ENCODE peak calls at places on chromosomes 1 and 21, in five cellular contexts. A is neural progenitor cell, T is HCT116, V is SK-N-SH, B is PC-3. K is an unnamed sample.

GRCh38 chr21:42260121-42260520 is 41.2 kb downstream of the ABCG1 start:
- DNase-seq in T (no peak), A (no peak), V (no peak), B (no peak), K (no peak)

GRCh38 chr1:213686983-213687382 is 300.8 kb upstream of the PROX1 start:
- DNase-seq in A (no peak), T (no peak), V (no peak), B (no peak), K (no peak)

GRCh38 chr1:93474291-93474690 is 26.4 kb downstream of the FNBP1L start:
- DNase-seq in T (no peak), B (no peak), A (no peak), V (no peak), K (no peak)

GRCh38 chr1:193520472-193520871 is 334.1 kb upstream of the B3GALT2 start:
- DNase-seq in B (peak; percentile 14), T (no peak), V (no peak), A (no peak), K (no peak)

GRCh38 chr21:26844258-26845065 is 747 bp downstream of the ADAMTS1 start:
- DNase-seq in T (no peak), V (peak; percentile 73), B (peak; percentile 33), A (peak; percentile 74), K (peak; percentile 71)

GRCh38 chr1:54774820-54775498 is 10.6 kb upstream of the PARS2 start:
- DNase-seq in B (peak; percentile 16), V (peak; percentile 80), A (peak; percentile 63), T (peak; percentile 62), K (no peak)

GRCh38 chr1:223227486-223228196 is 84.6 kb upstream of the TLR5 start:
- DNase-seq in A (no peak), B (no peak), V (no peak), T (no peak), K (no peak)

GRCh38 chr1:192824511-192824910 is 15.7 kb downstream of the RGS2 start:
- DNase-seq in B (no peak), T (no peak), A (no peak), V (no peak), K (no peak)

GRCh38 chr1:94345148-94345721 is 73.0 kb upstream of the ABCD3 start:
- DNase-seq in B (no peak), T (no peak), A (no peak), V (no peak), K (no peak)

GRCh38 chr1:22334860-22335550 is 116.6 kb upstream of the ZBTB40 start:
- DNase-seq in A (no peak), B (no peak), V (no peak), T (no peak), K (no peak)

GRCh38 chr1:67635055-67635809 is 49.8 kb upstream of the GADD45A start:
- DNase-seq in B (no peak), V (no peak), A (no peak), T (no peak), K (no peak)

DNA sequence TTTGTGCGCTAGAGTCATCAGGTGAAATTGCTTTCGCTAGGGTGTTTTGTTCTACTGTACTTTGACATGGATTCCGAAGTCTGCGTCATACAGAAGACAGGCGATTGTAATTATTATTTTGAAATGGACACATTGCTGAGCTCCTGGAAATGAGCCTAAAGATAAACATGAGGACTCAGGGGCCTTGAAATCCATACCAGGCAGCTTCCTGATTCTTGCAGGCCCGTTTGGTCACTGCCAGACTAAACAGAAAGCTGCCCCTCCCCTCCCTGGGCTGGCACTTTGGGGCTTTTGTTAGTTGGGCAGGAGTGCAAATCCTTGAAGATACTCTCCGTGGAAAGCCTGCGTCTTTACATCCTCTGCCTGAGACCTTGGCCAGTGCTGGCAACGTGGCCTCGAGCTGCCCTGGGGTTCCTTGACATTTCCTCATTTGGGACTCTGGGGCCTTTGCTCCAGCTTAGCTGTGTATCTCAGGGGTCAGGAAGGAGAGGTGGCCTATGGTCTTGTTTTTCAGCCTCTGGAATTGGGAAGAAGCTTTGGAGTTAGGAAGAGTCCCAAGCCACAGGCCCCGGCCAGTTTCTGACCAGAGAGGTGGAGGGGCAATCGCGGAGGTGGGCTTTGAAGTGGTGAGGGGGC is 26.9 kb upstream of the KCNE2 start:
- DNase-seq in V (no peak), T (no peak), A (no peak), B (no peak), K (no peak)
- H3K27ac ChIP-seq in V (no peak overlapping the region), T (no peak overlapping the region), A (no peak overlapping the region), B (no peak overlapping the region), K (peak overlapping the region; percentile 21)

DNA sequence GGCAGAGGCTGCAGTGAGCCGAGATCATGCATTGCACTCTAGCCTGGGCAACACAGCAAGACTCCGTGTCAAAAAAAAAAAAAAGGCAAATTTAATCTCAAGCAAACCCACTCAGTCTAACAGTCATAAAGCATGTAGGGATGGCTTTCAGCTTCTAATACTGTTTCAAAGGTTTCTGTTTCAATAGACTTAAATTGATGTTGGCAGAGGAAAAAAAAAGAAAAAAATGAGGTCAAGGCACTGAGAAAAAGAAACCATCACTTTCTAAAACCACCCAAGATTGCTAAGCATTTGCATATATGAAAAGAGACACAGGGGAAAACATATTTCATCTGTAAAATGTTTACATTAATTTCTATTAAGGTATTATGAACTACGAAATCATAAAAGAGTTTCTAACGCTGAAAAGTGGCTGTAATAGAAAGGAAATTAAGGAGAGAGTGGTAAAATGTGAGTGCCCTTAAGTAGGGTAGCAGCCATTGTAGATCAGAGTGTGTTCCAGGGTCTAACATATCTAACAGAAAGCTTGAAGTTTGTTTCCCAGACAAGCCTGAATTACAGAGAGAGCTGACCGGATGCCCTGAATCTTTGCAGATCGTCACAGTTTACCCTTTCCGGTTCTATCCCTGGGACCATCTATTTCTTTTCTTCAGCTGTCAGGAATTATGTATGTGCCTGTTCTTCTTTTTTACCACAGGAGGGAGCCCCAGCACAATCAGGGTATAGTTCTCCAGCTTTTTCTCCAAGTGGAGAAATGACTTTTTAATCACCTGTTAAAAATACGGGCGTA is 70.0 kb downstream of the PLD5 start:
- DNase-seq in A (peak; percentile 57), T (peak; percentile 3), B (peak; percentile 72), V (peak; percentile 67), K (peak; percentile 59)
- TF ChIP-seq EZH2phosphoT487 in A (no peak), T (no peak), B (no peak), V (no peak), K (no peak)

GRCh38 chr21:45108808-45109800 is 34.7 kb downstream of the ADARB1 start:
- DNase-seq in V (no peak), A (no peak), T (no peak), B (no peak), K (no peak)
- H3K27ac ChIP-seq in V (no peak overlapping the region), A (no peak overlapping the region), T (no peak overlapping the region), B (no peak overlapping the region), K (no peak overlapping the region)

GRCh38 chr1:47774986-47775834 is 222.0 kb downstream of the TRABD2B start:
- DNase-seq in V (no peak), A (no peak), T (no peak), B (no peak), K (no peak)

GRCh38 chr1:47778280-47778679 is 218.9 kb downstream of the TRABD2B start:
- DNase-seq in T (no peak), B (no peak), V (no peak), A (no peak), K (no peak)

GRCh38 chr1:47779613-47780012 is 217.6 kb downstream of the TRABD2B start:
- DNase-seq in T (no peak), V (no peak), B (no peak), A (no peak), K (no peak)

GRCh38 chr1:47777322-47777721 is 219.9 kb downstream of the TRABD2B start:
- DNase-seq in B (no peak), A (no peak), V (no peak), T (no peak), K (no peak)

GRCh38 chr1:47776554-47777156 is 220.5 kb downstream of the TRABD2B start:
- DNase-seq in T (no peak), V (peak; percentile 74), B (no peak), A (peak; percentile 64), K (no peak)
- TF ChIP-seq EZH2phosphoT487 in T (no peak), V (no peak), B (no peak), A (no peak), K (no peak)

DNA sequence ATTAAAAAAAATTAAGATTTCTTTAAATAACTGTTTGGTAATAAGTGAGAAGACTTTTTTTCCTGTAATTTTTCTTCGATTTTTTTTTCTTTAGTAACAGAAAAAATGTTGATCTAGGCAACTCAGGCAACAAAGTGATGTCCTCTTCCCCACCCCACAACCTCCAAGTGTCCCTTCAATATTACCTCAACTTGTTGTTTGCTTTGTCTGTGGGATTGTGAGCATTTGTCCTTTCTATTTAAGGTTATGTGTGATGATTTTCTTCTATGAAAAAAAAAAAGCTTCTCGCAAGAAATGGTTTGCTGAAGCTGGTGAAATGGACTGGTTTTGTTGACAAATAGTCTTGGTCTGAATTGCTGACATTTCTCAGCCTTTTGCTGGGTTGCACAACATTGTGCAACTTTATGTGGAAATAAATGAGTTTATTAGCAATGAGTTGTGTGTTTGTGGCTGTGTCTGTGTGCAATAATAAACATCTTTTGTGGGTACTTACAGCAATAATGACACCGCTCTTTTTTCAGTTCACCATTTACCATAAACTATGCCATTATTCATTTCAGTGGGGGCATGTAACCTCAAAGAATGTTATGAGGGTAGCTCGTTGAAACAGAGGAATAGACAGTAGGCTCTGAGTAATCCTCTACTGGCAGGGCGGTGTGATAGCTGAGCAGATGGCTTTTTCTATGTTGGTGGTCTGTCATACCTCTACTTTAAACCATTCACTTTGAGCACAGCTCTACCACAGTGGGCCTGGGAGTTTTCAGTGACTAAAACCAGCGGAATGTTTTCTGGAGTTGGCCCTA is 218.4 kb downstream of the HLX start:
- DNase-seq in T (no peak), V (no peak), B (peak; percentile 62), A (no peak), K (peak; percentile 31)
- H3K27ac ChIP-seq in T (no peak overlapping the region), V (peak overlapping the region; percentile 53), B (peak overlapping the region; percentile 71), A (no peak overlapping the region), K (peak overlapping the region; percentile 63)

GRCh38 chr1:240151126-240151735 is 59.5 kb downstream of the FMN2 start:
- DNase-seq in V (peak; percentile 15), T (no peak), B (peak; percentile 52), A (no peak), K (no peak)
- TF ChIP-seq EZH2phosphoT487 in V (no peak), T (no peak), B (no peak), A (no peak), K (no peak)

GRCh38 chr1:168627370-168627769 is 51.0 kb downstream of the XCL1 start:
- DNase-seq in T (no peak), B (peak; percentile 82), A (no peak), V (no peak), K (no peak)

GRCh38 chr1:168629466-168629865 is 53.1 kb downstream of the XCL1 start:
- DNase-seq in A (no peak), B (peak; percentile 29), T (no peak), V (no peak), K (no peak)

GRCh38 chr1:168631671-168632400 is 55.4 kb downstream of the XCL1 start:
- DNase-seq in V (no peak), A (no peak), B (no peak), T (no peak), K (peak; percentile 26)

GRCh38 chr1:168626326-168626725 is 49.9 kb downstream of the XCL1 start:
- DNase-seq in A (no peak), V (no peak), B (no peak), T (no peak), K (no peak)

GRCh38 chr1:168628807-168629206 is 52.4 kb downstream of the XCL1 start:
- DNase-seq in T (peak; percentile 78), A (no peak), V (no peak), B (peak; percentile 98), K (no peak)
- H3K27ac ChIP-seq in T (no peak overlapping the region), A (no peak overlapping the region), V (peak overlapping the region; percentile 81), B (peak overlapping the region; percentile 84), K (no peak overlapping the region)

GRCh38 chr1:100322436-100323211 is 29.7 kb upstream of the CDC14A start:
- DNase-seq in A (no peak), V (no peak), T (no peak), B (peak; percentile 63), K (peak; percentile 31)
- TF ChIP-seq EZH2phosphoT487 in A (no peak), V (no peak), T (no peak), B (no peak), K (no peak)

GRCh38 chr1:114112775-114113174 is 40.9 kb downstream of the SYT6 start:
- DNase-seq in B (no peak), V (no peak), T (no peak), A (no peak), K (no peak)
- H3K27ac ChIP-seq in B (no peak overlapping the region), V (no peak overlapping the region), T (no peak overlapping the region), A (no peak overlapping the region), K (no peak overlapping the region)

K was measured in hepatocyte.